ENCODE peak calls at places on chromosomes 11 and 22, in four cellular contexts. D is progenitor cell of endocrine pancreas, K is K562, Q is Panc1. S is an unnamed sample.

GRCh38 chr11:123308077-123308476 is 113.0 kb upstream of the CLMP start:
- DNase-seq in Q (no peak), K (no peak), D (no peak), S (no peak)

GRCh38 chr11:4467811-4468606 is 14.4 kb upstream of the OR52K1 start:
- DNase-seq in K (no peak), Q (no peak), D (no peak), S (no peak)

GRCh38 chr11:45507916-45508315 is 157.5 kb downstream of the CHST1 start:
- DNase-seq in K (no peak), D (no peak), Q (no peak), S (no peak)

GRCh38 chr22:41873391-41873790 is 40.5 kb downstream of the SREBF2 start:
- DNase-seq in D (no peak), Q (no peak), K (no peak), S (no peak)

GRCh38 chr11:34587282-34587677 is 33.6 kb upstream of the EHF start:
- DNase-seq in Q (no peak), D (no peak), K (no peak), S (no peak)

GRCh38 chr11:84465040-84465439 is 1162.1 kb downstream of the DLG2 start:
- DNase-seq in Q (no peak), K (no peak), D (no peak), S (peak; percentile 16)

GRCh38 chr11:109514313-109515018 is 92.5 kb downstream of the C11orf87 start:
- DNase-seq in Q (no peak), K (no peak), D (no peak), S (no peak)

GRCh38 chr11:69044111-69045013 is 4.4 kb upstream of the TPCN2 start:
- DNase-seq in Q (peak; percentile 42), K (no peak), D (no peak), S (peak; percentile 47)

GRCh38 chr11:44309483-44310197 is at the start of gene ALX4:
- DNase-seq in D (no peak), K (peak; percentile 72), Q (no peak), S (no peak)

GRCh38 chr11:77250881-77251640 is 50.4 kb downstream of the GDPD4 start:
- DNase-seq in D (no peak), Q (peak; percentile 57), K (no peak), S (no peak)

GRCh38 chr11:122305018-122305417 is 189.0 kb upstream of the BLID start:
- DNase-seq in Q (no peak), D (no peak), K (no peak), S (no peak)

GRCh38 chr22:20424937-20425587 is 12.6 kb downstream of the SCARF2 start:
- DNase-seq in Q (no peak), D (no peak), K (peak; percentile 73), S (no peak)

GRCh38 chr11:20626279-20626678 is 26.9 kb downstream of the SLC6A5 start:
- DNase-seq in K (no peak), D (no peak), Q (no peak), S (no peak)

GRCh38 chr22:36422287-36423014 is 34.7 kb upstream of the MYH9 start:
- DNase-seq in K (no peak), Q (no peak), D (no peak), S (no peak)

GRCh38 chr11:1869427-1870325 is 16.8 kb downstream of the LSP1 start:
- DNase-seq in K (peak; percentile 57), D (no peak), Q (no peak), S (no peak)

GRCh38 chr22:33921576-33922181 is 1.4 kb upstream of the LARGE1 start:
- DNase-seq in Q (no peak), D (peak; percentile 76), K (no peak), S (no peak)

GRCh38 chr22:40183029-40183581 is 5.4 kb downstream of the TNRC6B start:
- DNase-seq in K (no peak), D (no peak), Q (no peak), S (no peak)

GRCh38 chr11:66567787-66568123 is 651 bp downstream of the CTSF start:
- DNase-seq in K (no peak), Q (no peak), D (no peak), S (no peak)

GRCh38 chr11:121112498-121113455 is 11.7 kb downstream of the TECTA start:
- DNase-seq in Q (no peak), D (peak; percentile 32), K (peak; percentile 30), S (no peak)

GRCh38 chr22:45083659-45084305 is 74.0 kb upstream of the PHF21B start:
- DNase-seq in K (no peak), Q (peak; percentile 57), D (no peak), S (peak; percentile 12)

GRCh38 chr11:35013514-35014191 is 97.2 kb downstream of the PDHX start:
- DNase-seq in K (no peak), Q (no peak), D (no peak), S (no peak)

GRCh38 chr22:29345932-29346331 is 30.4 kb upstream of the RASL10A start:
- DNase-seq in Q (no peak), K (no peak), D (no peak), S (no peak)

GRCh38 chr11:9855579-9856260 is 191.8 kb downstream of the SWAP70 start:
- DNase-seq in K (no peak), Q (no peak), D (no peak), S (no peak)

GRCh38 chr11:120599816-120600420 is 88.4 kb downstream of the GRIK4 start:
- DNase-seq in K (no peak), D (no peak), Q (no peak), S (no peak)

GRCh38 chr11:116176484-116177005 is 596.2 kb downstream of the BUD13 start:
- DNase-seq in Q (no peak), K (no peak), D (no peak), S (no peak)

GRCh38 chr22:36377022-36377631 is 10.6 kb downstream of the MYH9 start:
- DNase-seq in K (no peak), D (no peak), Q (no peak), S (no peak)

GRCh38 chr11:77126861-77127673 is 979 bp upstream of the MYO7A start:
- DNase-seq in K (peak; percentile 82), Q (no peak), D (peak; percentile 58), S (no peak)

GRCh38 chr11:79285756-79286155 is 155.1 kb downstream of the TENM4 start:
- DNase-seq in K (no peak), Q (no peak), D (no peak), S (no peak)

GRCh38 chr11:69295079-69295994 is 1.4 kb downstream of the MYEOV start:
- DNase-seq in Q (no peak), K (no peak), D (no peak), S (no peak)

GRCh38 chr22:29078036-29078868 is 5.4 kb downstream of the KREMEN1 start:
- DNase-seq in K (no peak), Q (no peak), D (no peak), S (no peak)

GRCh38 chr11:125167954-125168821 is 3.6 kb downstream of the PKNOX2 start:
- DNase-seq in K (no peak), D (no peak), Q (no peak), S (no peak)

GRCh38 chr11:71153005-71153395 is 99.4 kb downstream of the SHANK2 start:
- DNase-seq in Q (no peak), D (no peak), K (no peak), S (peak; percentile 40)

GRCh38 chr11:11425806-11426205 is 72.8 kb upstream of the CSNK2A3 start:
- DNase-seq in Q (no peak), D (no peak), K (no peak), S (no peak)

GRCh38 chr11:66467034-66467659 is 442 bp downstream of the PELI3 start:
- DNase-seq in Q (no peak), D (peak; percentile 49), K (no peak), S (no peak)

GRCh38 chr11:45815747-45816146 is 10.8 kb downstream of the SLC35C1 start:
- DNase-seq in D (no peak), Q (no peak), K (peak; percentile 53), S (no peak)

DNA sequence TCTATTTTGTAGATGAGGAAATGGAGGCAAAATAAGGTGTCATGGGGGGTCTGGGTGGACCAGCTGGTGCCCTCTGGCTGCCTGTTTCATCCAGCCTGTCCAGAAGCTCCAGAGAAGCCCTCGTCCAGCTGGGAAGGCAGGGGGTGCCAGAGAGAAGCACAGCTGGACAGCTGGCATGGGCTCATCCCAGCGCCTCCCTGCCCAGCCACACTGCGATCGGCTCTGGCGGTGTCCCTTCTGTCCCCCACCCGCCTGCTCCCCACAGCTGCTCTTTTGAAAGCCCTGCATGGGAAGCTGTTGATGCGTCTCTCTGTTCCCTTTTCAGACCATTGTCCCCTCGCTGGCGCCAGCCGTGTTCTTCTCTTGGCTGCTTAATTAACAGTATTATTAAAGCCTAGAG is 86.5 kb downstream of the MN1 start:
- DNase-seq in K (no peak), D (no peak), Q (no peak), S (no peak)
- TF ChIP-seq CTCF in K (peak; percentile 22), D (no peak), Q (no peak), S (peak; percentile 58)

GRCh38 chr11:103536335-103536722 is 427.1 kb downstream of the DYNC2H1 start:
- DNase-seq in D (no peak), Q (no peak), K (no peak), S (no peak)

GRCh38 chr11:103541186-103541795 is 432.1 kb downstream of the DYNC2H1 start:
- DNase-seq in D (no peak), Q (no peak), K (no peak), S (no peak)

GRCh38 chr11:103539166-103539565 is 429.9 kb downstream of the DYNC2H1 start:
- DNase-seq in K (no peak), Q (no peak), D (no peak), S (no peak)

GRCh38 chr11:103534959-103535358 is 425.7 kb downstream of the DYNC2H1 start:
- DNase-seq in Q (no peak), D (no peak), K (no peak), S (no peak)

DNA sequence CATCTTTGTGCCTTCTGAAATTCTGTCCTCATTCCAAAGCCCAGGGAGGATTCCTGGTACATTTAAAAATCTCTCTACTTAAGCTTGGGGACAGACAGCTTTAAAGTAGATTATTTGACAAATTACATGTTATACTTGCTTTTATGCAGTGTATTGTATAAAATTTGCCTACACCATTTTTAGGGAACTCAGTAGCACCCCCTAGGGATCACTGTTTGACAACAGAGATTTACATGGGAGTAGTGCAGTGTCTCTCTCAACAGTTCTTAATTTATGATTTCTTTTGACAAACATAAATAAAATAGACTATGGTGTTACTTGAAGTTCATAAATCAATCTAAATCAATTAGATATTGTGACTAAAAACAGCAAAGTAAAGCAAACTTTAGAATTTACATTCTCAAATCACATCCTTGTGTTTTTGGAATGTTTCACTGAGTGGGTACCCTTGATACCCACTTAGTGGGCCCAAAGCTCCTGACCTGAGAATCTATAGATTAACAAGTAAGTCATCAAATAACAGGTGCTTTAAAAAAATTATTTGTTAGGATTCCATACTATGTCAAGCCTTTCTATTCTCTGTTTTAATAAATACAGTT is 428.8 kb downstream of the DYNC2H1 start:
- DNase-seq in Q (no peak), D (no peak), K (no peak), S (no peak)
- TF ChIP-seq CTCF in Q (peak; percentile 76), D (peak; percentile 52), K (no peak), S (peak; percentile 80)

DNA sequence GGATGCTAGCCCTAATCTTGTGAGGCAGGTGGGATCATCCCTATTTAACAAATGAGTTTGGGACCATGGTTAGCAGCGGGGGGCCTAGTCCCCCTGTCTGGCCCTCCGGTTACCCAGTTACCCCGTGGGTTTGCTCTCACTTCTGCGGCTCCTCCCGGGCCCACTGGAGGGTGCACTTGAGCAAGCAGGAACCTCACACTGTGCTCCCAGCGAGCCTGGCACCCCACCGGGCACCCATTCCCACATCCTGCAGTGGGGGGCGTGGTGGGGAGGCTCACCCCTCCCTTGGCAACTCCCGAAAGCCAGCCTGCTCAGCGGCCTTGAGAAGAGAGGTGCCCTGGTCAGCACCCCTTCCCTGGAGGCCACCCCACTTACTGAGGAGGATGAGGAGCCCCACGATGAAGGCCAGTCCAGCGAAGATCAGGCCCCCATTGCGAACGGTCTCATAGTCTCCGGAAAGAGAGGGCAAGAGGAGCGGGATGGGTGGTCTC is 2.5 kb downstream of the FXYD2 start:
- DNase-seq in K (peak; percentile 55), Q (no peak), D (no peak), S (no peak)
- TF ChIP-seq CTCF in K (peak; percentile 70), Q (peak; percentile 87), D (peak; percentile 69), S (peak; percentile 75)

GRCh38 chr11:86275493-86276370 is 26.3 kb upstream of the HIKESHI start:
- DNase-seq in D (no peak), K (no peak), Q (no peak), S (no peak)
- TF ChIP-seq CTCF in D (no peak), K (no peak), Q (peak; percentile 18), S (peak; percentile 5)

S was measured in epithelial cell of proximal tubule.